ENCODE peak calls at places on chromosomes 6 and 20, in six cellular contexts. T, X, K, N, D and G are unnamed samples.

GRCh38 chr6:834879-835278 is 141.9 kb upstream of the EXOC2 start:
- DNase-seq in D (no peak), K (no peak), T (no peak), X (no peak), N (no peak), G (no peak)

GRCh38 chr6:79570802-79571367 is 33.7 kb upstream of the LCA5 start:
- DNase-seq in D (peak), T (no peak), N (peak), X (no peak), K (no peak), G (no peak)

GRCh38 chr6:132475925-132476324 is 37.0 kb downstream of the STX7 start:
- DNase-seq in T (no peak), D (no peak), N (no peak), K (no peak), X (no peak), G (no peak)

GRCh38 chr6:44715188-44715587 is 327.7 kb downstream of the CDC5L start:
- DNase-seq in X (no peak), N (no peak), D (no peak), T (no peak), K (no peak), G (no peak)

GRCh38 chr6:53306819-53307347 is 41.9 kb downstream of the ELOVL5 start:
- DNase-seq in K (no peak), D (no peak), N (peak), X (no peak), T (no peak), G (no peak)

GRCh38 chr20:49579874-49580817 is 12.2 kb upstream of the PTGIS start:
- DNase-seq in N (peak), K (no peak), X (no peak), D (no peak), T (no peak), G (no peak)

GRCh38 chr20:49595811-49596545 is 28.0 kb upstream of the PTGIS start:
- DNase-seq in D (no peak), N (peak), K (no peak), X (no peak), T (no peak), G (no peak)

GRCh38 chr20:61735503-61735785 is 330.2 kb downstream of the TAF4 start:
- DNase-seq in D (no peak), N (no peak), T (no peak), K (no peak), X (no peak), G (no peak)

GRCh38 chr6:95518630-95519227 is 58.6 kb upstream of the MANEA start:
- DNase-seq in T (no peak), K (no peak), D (no peak), X (no peak), N (no peak), G (no peak)

GRCh38 chr20:64006490-64006889 is 25.6 kb downstream of the PRPF6 start:
- DNase-seq in X (no peak), K (no peak), N (no peak), D (no peak), T (no peak), G (no peak)

GRCh38 chr6:149201068-149201655 is 116.3 kb upstream of the TAB2 start:
- DNase-seq in T (no peak), N (no peak), D (no peak), X (no peak), K (no peak), G (no peak)

GRCh38 chr6:101230866-101231265 is 162.6 kb upstream of the GRIK2 start:
- DNase-seq in D (no peak), X (no peak), T (no peak), N (no peak), K (no peak), G (no peak)

GRCh38 chr6:148738939-148739821 is 7.7 kb upstream of the UST start:
- DNase-seq in D (no peak), N (no peak), K (no peak), T (no peak), X (no peak), G (no peak)

GRCh38 chr6:75876152-75876551 is 127.1 kb downstream of the MYO6 start:
- DNase-seq in N (no peak), D (no peak), X (no peak), T (no peak), K (no peak), G (no peak)

GRCh38 chr6:34994693-34995092 is 105.6 kb downstream of the ANKS1A start:
- DNase-seq in X (no peak), N (no peak), T (no peak), D (no peak), K (no peak), G (no peak)

GRCh38 chr20:6081236-6081635 is 27.4 kb upstream of the LRRN4 start:
- DNase-seq in N (peak), K (no peak), D (peak), T (no peak), X (no peak), G (no peak)

GRCh38 chr6:45724511-45724910 is 291.1 kb downstream of the CLIC5 start:
- DNase-seq in K (no peak), N (peak), T (no peak), X (no peak), D (peak), G (no peak)

GRCh38 chr20:50346372-50347347 is 156.0 kb downstream of the CEBPB start:
- DNase-seq in D (peak), N (peak), T (no peak), K (no peak), X (no peak), G (no peak)

GRCh38 chr6:91288741-91289140 is 701.9 kb upstream of the MAP3K7 start:
- DNase-seq in K (no peak), N (no peak), X (no peak), D (no peak), T (no peak), G (no peak)

GRCh38 chr20:3227511-3227910 is 11.5 kb downstream of the SLC4A11 start:
- DNase-seq in N (no peak), X (no peak), D (no peak), K (peak), T (no peak), G (no peak)

GRCh38 chr20:30610044-30610693 is 647.3 kb upstream of the DEFB115 start:
- DNase-seq in T (no peak), X (no peak), K (no peak), N (no peak), D (no peak), G (no peak)
- H4K91ac ChIP-seq in T (no peak), X (no peak), K (no peak), N (no peak), D (no peak), G (no peak)

DNA sequence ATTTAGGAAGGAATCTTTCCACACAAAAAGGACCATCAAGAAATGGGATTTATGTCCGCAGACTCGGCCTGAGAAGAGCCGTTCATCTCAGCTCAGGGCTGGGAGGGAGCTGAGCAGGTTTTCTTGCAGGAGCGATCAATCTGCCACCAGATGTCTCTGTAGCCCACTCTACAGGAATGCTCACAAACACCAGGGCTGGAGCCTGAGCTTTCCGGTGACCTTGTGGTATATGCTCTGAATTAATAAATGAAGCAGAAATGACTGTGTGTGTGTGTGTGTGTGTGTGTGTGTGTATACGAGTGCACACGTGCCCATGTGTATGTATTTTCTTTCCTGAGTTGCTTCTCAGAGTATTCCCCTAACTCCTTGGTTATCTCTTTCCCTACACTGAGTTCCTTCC is 12.0 kb downstream of the CD83 start:
- DNase-seq in X (no peak), D (peak), K (peak), T (peak), N (peak), G (no peak)
- H4K91ac ChIP-seq in X (no peak), D (no peak), K (no peak), T (no peak), N (no peak), G (no peak)

GRCh38 chr6:6236730-6237469 is 83.6 kb downstream of the F13A1 start:
- DNase-seq in T (no peak), X (no peak), K (no peak), N (no peak), D (no peak), G (no peak)
- H4K91ac ChIP-seq in T (no peak), X (no peak), K (no peak), N (no peak), D (no peak), G (no peak)

DNA sequence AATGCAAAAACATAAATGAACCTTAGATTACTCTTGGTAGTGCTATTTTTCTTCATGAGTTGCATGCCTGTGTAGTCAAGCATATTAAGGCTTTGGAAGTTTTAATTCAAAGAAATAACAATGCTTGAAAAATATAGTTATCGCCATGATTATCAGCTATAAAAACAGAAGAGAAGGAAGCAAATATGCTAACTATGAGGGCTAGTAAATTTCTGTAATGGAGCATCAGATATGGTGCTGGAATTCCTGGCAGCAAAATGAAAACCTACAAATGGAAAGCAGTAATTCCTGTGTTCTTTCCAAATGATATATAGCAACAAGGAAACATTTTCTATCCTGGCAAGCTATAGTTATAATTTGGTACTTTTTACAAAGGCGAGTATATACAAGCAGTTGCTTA is 29.7 kb downstream of the DOP1A start:
- DNase-seq in N (no peak), D (no peak), T (no peak), X (no peak), K (no peak), G (no peak)
- H4K91ac ChIP-seq in N (no peak), D (no peak), T (no peak), X (no peak), K (no peak), G (no peak)